ENCODE peak calls at places on chromosomes 7 and 10, in nine cellular contexts. W is left ventricle myocardium inferior, X is dorsolateral prefrontal cortex, C is transverse colon, R is colonic mucosa, O is testis, B is lung, J is cardiac muscle cell, Z is tibial artery. S is an unnamed sample.
A peak's percentile ranks its signal among the peaks of the same experiment; 100 is the strongest.

GRCh38 chr10:133001114-133001513 is 58.7 kb upstream of the CFAP46 start:
- DNase-seq in W (no peak), R (no peak), C (no peak), Z (no peak), X (no peak), B (no peak), J (no peak), O (no peak), S (no peak)

GRCh38 chr7:137003071-137003470 is 134.6 kb downstream of the CHRM2 start:
- DNase-seq in O (no peak), J (no peak), B (no peak), R (no peak), W (no peak), C (no peak), Z (no peak), X (no peak), S (no peak)

GRCh38 chr10:87767253-87767652 is 50.8 kb downstream of the ATAD1 start:
- DNase-seq in R (no peak), O (no peak), J (no peak), Z (no peak), W (no peak), X (no peak), C (no peak), B (no peak), S (no peak)

GRCh38 chr7:129295015-129295423 is 70.2 kb downstream of the AHCYL2 start:
- DNase-seq in W (no peak), O (no peak), B (no peak), C (no peak), R (no peak), X (no peak), Z (no peak), J (no peak), S (no peak)

GRCh38 chr7:76047305-76047810 is 442 bp downstream of the STYXL1 start:
- DNase-seq in J (no peak), B (no peak), Z (no peak), C (no peak), X (no peak), O (no peak), W (no peak), R (no peak), S (no peak)

GRCh38 chr10:14645239-14645960 is 129.3 kb downstream of the FAM107B start:
- DNase-seq in X (no peak), Z (no peak), O (no peak), W (no peak), C (no peak), R (no peak), B (no peak), J (no peak), S (no peak)

GRCh38 chr7:389911-390601 is 100.1 kb downstream of the FOXL3 start:
- DNase-seq in O (no peak), J (no peak), B (no peak), X (peak; percentile 40), R (peak; percentile 19), W (peak; percentile 7), C (peak; percentile 6), Z (peak; percentile 34), S (no peak)

GRCh38 chr10:6348091-6348862 is 145.5 kb downstream of the PFKFB3 start:
- DNase-seq in O (peak; percentile 38), W (peak; percentile 38), R (peak; percentile 26), X (peak; percentile 70), Z (no peak), J (no peak), B (no peak), C (peak; percentile 56), S (peak; percentile 74)

GRCh38 chr10:58637372-58637771 is 124.7 kb downstream of the BICC1 start:
- DNase-seq in X (no peak), C (no peak), O (no peak), B (no peak), W (no peak), J (no peak), R (peak; percentile 27), Z (no peak), S (peak; percentile 58)

GRCh38 chr10:33152750-33153149 is 181.7 kb downstream of the NRP1 start:
- DNase-seq in X (no peak), C (no peak), J (no peak), B (no peak), Z (no peak), O (no peak), R (no peak), W (no peak), S (no peak)

GRCh38 chr10:33151344-33151864 is 183.1 kb downstream of the NRP1 start:
- DNase-seq in J (no peak), X (no peak), R (no peak), O (no peak), W (no peak), C (no peak), B (no peak), Z (no peak), S (no peak)

GRCh38 chr10:33152146-33152545 is 182.3 kb downstream of the NRP1 start:
- DNase-seq in J (no peak), Z (no peak), R (no peak), C (no peak), B (no peak), O (peak; percentile 64), W (peak; percentile 27), X (no peak), S (no peak)

GRCh38 chr10:33150146-33150545 is 184.3 kb downstream of the NRP1 start:
- DNase-seq in O (no peak), C (no peak), J (no peak), B (no peak), W (no peak), X (no peak), R (no peak), Z (no peak), S (no peak)

GRCh38 chr10:33150904-33151303 is 183.6 kb downstream of the NRP1 start:
- DNase-seq in B (no peak), C (no peak), R (no peak), W (no peak), O (no peak), X (no peak), J (no peak), Z (no peak), S (no peak)
- TF ChIP-seq CTCF in B (no peak), C (no peak), R (no peak), W (no peak), O (no peak), X (no peak), J (no peak), Z (no peak), S (no peak)

DNA sequence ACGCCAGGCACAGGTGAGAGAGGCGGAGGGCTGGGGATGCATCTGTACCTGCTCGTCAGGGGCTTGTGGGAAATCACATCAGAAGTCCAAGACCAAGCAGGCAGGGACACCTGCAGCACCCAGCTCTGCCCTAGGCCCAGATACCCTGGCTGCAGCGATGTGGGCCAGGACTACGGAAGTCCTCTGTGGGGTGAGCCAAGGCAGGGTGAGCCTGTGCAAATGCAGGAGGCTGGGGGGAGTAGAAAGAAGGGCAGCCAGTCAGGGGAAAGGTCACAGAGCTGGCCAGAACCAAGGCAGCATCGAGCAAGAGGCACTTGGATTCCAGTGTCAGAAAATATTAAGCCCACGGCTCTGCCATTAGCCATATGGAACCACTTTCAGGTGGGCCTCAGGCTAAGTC is 85.2 kb downstream of the TNS3 start:
- DNase-seq in Z (no peak), B (no peak), J (no peak), R (no peak), C (no peak), X (no peak), O (no peak), W (no peak), S (no peak)
- H3K4me3 ChIP-seq in Z (no peak overlapping the region), B (no peak overlapping the region), J (no peak overlapping the region), R (no peak overlapping the region), C (no peak overlapping the region), X (no peak overlapping the region), O (no peak overlapping the region), W (no peak overlapping the region), S (no peak overlapping the region)

DNA sequence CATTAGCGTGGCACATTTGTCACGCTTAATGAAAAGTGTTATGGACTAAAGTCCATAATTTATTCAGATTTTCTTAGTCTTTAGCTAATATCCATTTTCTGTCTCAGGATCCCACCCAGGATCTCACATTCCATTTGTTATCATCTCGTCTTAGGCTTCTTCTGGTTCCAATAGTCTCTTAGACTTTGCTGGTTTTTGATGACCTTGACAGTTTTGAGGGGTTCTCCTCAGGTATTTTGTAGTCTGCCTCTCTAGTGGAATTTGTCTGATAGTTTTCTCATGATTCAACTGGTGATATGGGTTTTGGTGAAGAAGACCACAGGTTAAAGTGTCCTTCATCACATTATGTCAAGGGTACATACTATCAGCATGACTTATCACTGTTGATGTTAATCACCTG is 66.0 kb upstream of the GPR26 start:
- DNase-seq in C (no peak), J (no peak), Z (no peak), B (no peak), O (no peak), X (no peak), R (no peak), W (no peak), S (no peak)
- H3K27me3 ChIP-seq in C (peaks cover 7% of the 10 kb centered on the region), J (no peaks in the 10 kb centered on the region), Z (no peaks in the 10 kb centered on the region), B (no peaks in the 10 kb centered on the region), O (no peaks in the 10 kb centered on the region), X (no peaks in the 10 kb centered on the region), R (no peaks in the 10 kb centered on the region), W (peaks cover 51% of the 10 kb centered on the region), S (no peaks in the 10 kb centered on the region)

GRCh38 chr10:93697207-93697606 is 5.2 kb downstream of the FRA10AC1 start:
- DNase-seq in C (no peak), W (no peak), R (no peak), O (no peak), J (no peak), Z (no peak), B (no peak), X (no peak), S (no peak)
- TF ChIP-seq CTCF in C (no peak), W (no peak), R (no peak), O (no peak), J (no peak), Z (no peak), B (no peak), X (no peak), S (no peak)

DNA sequence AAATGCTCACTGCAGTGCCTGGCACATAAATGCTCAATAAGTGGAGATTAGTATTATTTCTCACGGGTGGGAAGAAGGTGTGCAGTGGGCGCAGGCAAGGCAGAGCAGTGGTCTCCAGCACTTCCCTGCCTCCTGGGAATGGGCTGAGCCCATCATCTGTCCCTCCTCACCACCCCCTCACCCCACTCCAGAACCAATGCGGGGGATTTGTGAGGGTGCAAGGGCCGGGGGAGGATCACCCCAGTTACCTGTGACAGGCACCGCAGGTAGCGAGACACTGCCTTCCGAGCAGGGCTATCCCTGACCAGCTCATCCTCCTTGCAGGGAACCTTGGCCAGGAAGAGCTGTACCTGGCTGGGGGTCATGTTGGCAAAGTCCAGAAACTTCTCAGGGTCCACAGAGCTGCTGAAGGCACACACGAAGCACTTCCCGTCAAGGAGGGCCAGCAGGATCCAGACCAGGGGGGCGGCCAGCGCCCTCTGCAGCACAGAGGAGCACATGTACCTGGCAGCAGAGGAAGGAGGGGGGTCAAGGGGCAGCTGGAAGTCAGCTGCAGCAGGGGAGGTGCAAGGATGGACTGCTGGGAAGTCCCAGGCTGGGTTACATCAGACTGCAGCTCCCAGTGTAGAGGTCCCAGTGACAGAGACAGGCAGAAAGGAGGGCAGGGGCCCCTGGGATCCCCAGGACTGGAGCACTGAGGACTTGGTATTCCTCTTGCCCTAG is 2.8 kb downstream of the CALHM3 start:
- DNase-seq in J (peak; percentile 41), X (no peak), B (no peak), O (peak; percentile 30), W (no peak), Z (no peak), R (no peak), C (no peak), S (no peak)
- H3K4me3 ChIP-seq in J (no peak overlapping the region), X (no peak overlapping the region), B (no peak overlapping the region), O (no peak overlapping the region), W (no peak overlapping the region), Z (no peak overlapping the region), R (no peak overlapping the region), C (no peak overlapping the region), S (no peak overlapping the region)

S was measured in kidney epithelial cell.